ENCODE peak calls at places on chromosomes 2 and 18, in seven cellular contexts. C is activated B cell treated with CpG ODN at 0.5 μM for 24 hours, A is coronary artery, B is lower lobe of right lung, P is left lung, D is osteocyte, Y is natural killer cell. I is an unnamed sample.

GRCh38 chr2:205845446-205845845 is 163.1 kb downstream of the NRP2 start:
- DNase-seq in C (no peak), A (no peak), B (no peak), P (no peak), D (no peak), Y (no peak), I (no peak)

GRCh38 chr2:12507295-12507694 is 209.4 kb upstream of the TRIB2 start:
- DNase-seq in C (no peak), A (no peak), B (no peak), P (no peak), D (no peak), Y (peak; percentile 29), I (no peak)

GRCh38 chr2:148614332-148615049 is 30.1 kb upstream of the EPC2 start:
- DNase-seq in C (no peak), A (no peak), B (peak; percentile 50), P (no peak), D (no peak), Y (no peak), I (no peak)

GRCh38 chr2:46446871-46447568 is 32.3 kb upstream of the TMEM247 start:
- DNase-seq in C (no peak), A (no peak), B (no peak), P (no peak), D (peak; percentile 11), Y (no peak), I (no peak)

GRCh38 chr2:64470921-64471320 is 17.0 kb downstream of the LGALSL start:
- DNase-seq in C (no peak), A (no peak), B (no peak), P (no peak), D (peak; percentile 21), Y (no peak), I (no peak)

GRCh38 chr2:160427629-160428424 is 65.8 kb downstream of the RBMS1 start:
- DNase-seq in C (no peak), A (no peak), B (no peak), P (no peak), D (no peak), Y (peak; percentile 35), I (no peak)

GRCh38 chr2:46984642-46985476 is 69.3 kb upstream of the MCFD2 start:
- DNase-seq in C (no peak), A (peak; percentile 91), B (peak; percentile 77), P (peak; percentile 81), D (no peak), Y (no peak), I (no peak)

GRCh38 chr2:73004466-73004865 is 67.0 kb downstream of the SFXN5 start:
- DNase-seq in C (peak; percentile 4), A (peak; percentile 50), B (no peak), P (no peak), D (peak; percentile 78), Y (no peak), I (no peak)

GRCh38 chr18:58468191-58468590 is 160.7 kb downstream of the ALPK2 start:
- DNase-seq in C (no peak), A (no peak), B (no peak), P (no peak), D (no peak), Y (no peak), I (no peak)

GRCh38 chr2:134706587-134707329 is 12.0 kb downstream of the TMEM163 start:
- DNase-seq in C (no peak), A (no peak), B (no peak), P (no peak), D (no peak), Y (no peak), I (no peak)

GRCh38 chr2:42296226-42296625 is 64.8 kb downstream of the COX7A2L start:
- DNase-seq in C (no peak), A (no peak), B (no peak), P (no peak), D (no peak), Y (no peak), I (no peak)

GRCh38 chr2:28444951-28445350 is 50.9 kb upstream of the PLB1 start:
- DNase-seq in C (no peak), A (no peak), B (no peak), P (no peak), D (no peak), Y (no peak), I (no peak)

GRCh38 chr2:230875347-230876315 is 10.9 kb downstream of the ITM2C start:
- DNase-seq in C (no peak), A (peak; percentile 68), B (no peak), P (no peak), D (no peak), Y (peak; percentile 11), I (no peak)

GRCh38 chr18:47050468-47050867 is 15.0 kb upstream of the ELOA2 start:
- DNase-seq in C (no peak), A (no peak), B (no peak), P (no peak), D (no peak), Y (no peak), I (no peak)

GRCh38 chr2:195468771-195469170 is 188.3 kb upstream of the SLC39A10 start:
- DNase-seq in C (no peak), A (no peak), B (no peak), P (no peak), D (no peak), Y (no peak), I (no peak)

GRCh38 chr18:40124107-40124506 is 1830.9 kb upstream of the PIK3C3 start:
- DNase-seq in C (no peak), A (no peak), B (no peak), P (no peak), D (no peak), Y (no peak), I (no peak)

GRCh38 chr18:28338316-28338715 is 161.4 kb upstream of the CDH2 start:
- DNase-seq in C (no peak), A (no peak), B (no peak), P (no peak), D (no peak), Y (no peak), I (no peak)

GRCh38 chr2:163732718-163733117 is 3.1 kb downstream of the FIGN start:
- DNase-seq in C (no peak), A (no peak), B (no peak), P (no peak), D (no peak), Y (no peak), I (no peak)

GRCh38 chr2:241020629-241021190 is 22.3 kb downstream of the SNED1 start:
- DNase-seq in C (no peak), A (no peak), B (no peak), P (no peak), D (peak; percentile 73), Y (no peak), I (no peak)

GRCh38 chr2:242060212-242060835 is 190.8 kb downstream of the RTP5 start:
- DNase-seq in C (no peak), A (no peak), B (no peak), P (no peak), D (no peak), Y (no peak), I (no peak)

GRCh38 chr2:180952082-180952481 is 28.3 kb upstream of the UBE2E3 start:
- DNase-seq in C (no peak), A (no peak), B (no peak), P (no peak), D (no peak), Y (no peak), I (no peak)

GRCh38 chr2:46073540-46074018 is 223.6 kb upstream of the EPAS1 start:
- DNase-seq in C (no peak), A (no peak), B (no peak), P (no peak), D (no peak), Y (no peak), I (no peak)

GRCh38 chr2:160294339-160294803 is 94.3 kb upstream of the ITGB6 start:
- DNase-seq in C (no peak), A (no peak), B (no peak), P (no peak), D (no peak), Y (no peak), I (no peak)

GRCh38 chr18:77206676-77207370 is 42.8 kb upstream of the GALR1 start:
- DNase-seq in C (no peak), A (no peak), B (no peak), P (no peak), D (no peak), Y (no peak), I (no peak)

GRCh38 chr2:53520630-53520940 is 247.0 kb upstream of the CHAC2 start:
- DNase-seq in C (no peak), A (no peak), B (no peak), P (no peak), D (no peak), Y (no peak), I (no peak)

GRCh38 chr2:145199052-145199451 is 679.1 kb upstream of the ZEB2 start:
- DNase-seq in C (no peak), A (no peak), B (no peak), P (no peak), D (no peak), Y (no peak), I (no peak)

GRCh38 chr2:119292226-119292625 is 68.6 kb downstream of the STEAP3 start:
- DNase-seq in C (no peak), A (no peak), B (no peak), P (no peak), D (no peak), Y (no peak), I (no peak)
- TF ChIP-seq CTCF in C (no peak), A (no peak), B (no peak), P (no peak), D (peak; percentile 26), Y (no peak), I (peak; percentile 26)

GRCh38 chr2:224359569-224359968 is 42.3 kb downstream of the FAM124B start:
- DNase-seq in C (no peak), A (no peak), B (no peak), P (no peak), D (no peak), Y (no peak), I (no peak)
- TF ChIP-seq CTCF in C (no peak), A (no peak), B (peak; percentile 7), P (no peak), D (peak; percentile 31), Y (no peak), I (peak; percentile 48)

GRCh38 chr2:146806295-146807005 is 1038.4 kb upstream of the ACVR2A start:
- DNase-seq in C (no peak), A (no peak), B (no peak), P (no peak), D (no peak), Y (no peak), I (no peak)

GRCh38 chr2:146807568-146808168 is 1037.2 kb upstream of the ACVR2A start:
- DNase-seq in C (no peak), A (no peak), B (no peak), P (peak; percentile 51), D (no peak), Y (no peak), I (no peak)

GRCh38 chr2:146801886-146802285 is 1042.9 kb upstream of the ACVR2A start:
- DNase-seq in C (no peak), A (no peak), B (no peak), P (no peak), D (no peak), Y (no peak), I (no peak)

DNA sequence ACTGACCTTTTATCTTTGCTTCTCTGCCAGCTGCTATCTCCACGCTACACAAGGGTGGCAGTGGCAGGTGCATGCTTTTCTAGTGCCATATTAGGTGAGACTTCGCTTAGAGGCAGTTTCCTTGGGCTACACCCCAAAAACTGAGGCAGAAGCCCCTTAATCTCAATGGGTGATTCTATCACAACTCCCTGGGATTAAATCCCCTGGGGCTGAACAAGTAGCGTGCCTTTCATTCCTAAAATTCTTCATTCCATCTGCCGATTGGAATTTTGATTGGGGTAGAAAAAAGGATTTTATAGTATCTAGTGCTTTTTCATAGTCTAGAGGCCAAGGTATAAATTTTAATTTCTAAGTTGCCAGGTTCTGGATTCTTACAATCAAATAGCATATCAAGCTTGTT is 1040.5 kb upstream of the ACVR2A start:
- DNase-seq in C (no peak), A (no peak), B (no peak), P (no peak), D (no peak), Y (no peak), I (no peak)
- TF ChIP-seq CTCF in C (no peak), A (no peak), B (no peak), P (no peak), D (no peak), Y (no peak), I (no peak)

GRCh38 chr2:63189026-63189425 is 138.4 kb downstream of the OTX1 start:
- DNase-seq in C (no peak), A (no peak), B (no peak), P (no peak), D (no peak), Y (no peak), I (no peak)
- TF ChIP-seq CTCF in C (no peak), A (no peak), B (no peak), P (no peak), D (peak; percentile 64), Y (no peak), I (peak; percentile 55)